ENCODE peak calls at places on chromosomes 2 and 18, in four cellular contexts. B is tibial artery, X is Peyer's patch, W is colonic mucosa. C is an unnamed sample.
A peak's percentile ranks its signal among the peaks of the same experiment; 100 is the strongest.

GRCh38 chr2:158518083-158518482 is 61.3 kb downstream of the PKP4 start:
- DNase-seq in W (no peak), X (no peak), B (no peak), C (peak; percentile 62)

GRCh38 chr2:168635065-168635577 is 167.3 kb upstream of the NOSTRIN start:
- DNase-seq in B (peak; percentile 66), X (peak; percentile 64), W (peak; percentile 64), C (peak; percentile 55)

GRCh38 chr2:215332876-215333600 is 21.2 kb downstream of the ATIC start:
- DNase-seq in B (no peak), W (peak; percentile 64), X (peak; percentile 55), C (no peak)

GRCh38 chr2:127953128-127953718 is 67.5 kb upstream of the AMMECR1L start:
- DNase-seq in B (peak; percentile 54), X (peak; percentile 54), W (peak; percentile 39), C (no peak)

GRCh38 chr2:41853427-41854191 is 194.2 kb upstream of the PKDCC start:
- DNase-seq in X (peak; percentile 75), B (no peak), W (peak; percentile 69), C (peak; percentile 82)

GRCh38 chr18:27062802-27063201 is 122.3 kb downstream of the CHST9 start:
- DNase-seq in W (no peak), B (no peak), X (no peak), C (no peak)

GRCh38 chr2:195202163-195202845 is 454.7 kb upstream of the SLC39A10 start:
- DNase-seq in W (no peak), X (no peak), B (no peak), C (no peak)

GRCh38 chr2:207504513-207505171 is 25.1 kb upstream of the CREB1 start:
- DNase-seq in W (no peak), B (no peak), X (no peak), C (peak; percentile 75)

GRCh38 chr2:161418715-161419337 is 2.7 kb downstream of the TBR1 start:
- DNase-seq in W (peak; percentile 29), X (peak; percentile 51), B (no peak), C (no peak)

GRCh38 chr2:28855193-28855592 is 14.9 kb downstream of the TRMT61B start:
- DNase-seq in X (no peak), B (no peak), W (no peak), C (no peak)

GRCh38 chr2:193695367-193695766 is 1500.6 kb upstream of the TMEFF2 start:
- DNase-seq in B (no peak), X (no peak), W (no peak), C (peak; percentile 60)

GRCh38 chr18:22691988-22692710 is 241.0 kb upstream of the RBBP8 start:
- DNase-seq in B (no peak), W (no peak), X (no peak), C (peak; percentile 6)

GRCh38 chr2:207162319-207162718 is 3.4 kb downstream of the KLF7 start:
- DNase-seq in W (no peak), B (no peak), X (no peak), C (no peak)

GRCh38 chr2:31037058-31037457 is 101.2 kb downstream of the GALNT14 start:
- DNase-seq in W (no peak), B (no peak), X (no peak), C (no peak)

GRCh38 chr2:118761791-118762190 is 85.7 kb downstream of the EN1 start:
- DNase-seq in X (no peak), B (no peak), W (no peak), C (no peak)

GRCh38 chr2:241851325-241852115 is 7.2 kb downstream of the PDCD1 start:
- DNase-seq in X (peak; percentile 39), B (no peak), W (no peak), C (no peak)

GRCh38 chr2:39642054-39642742 is 23.5 kb upstream of the TMEM178A start:
- DNase-seq in X (no peak), W (no peak), B (no peak), C (peak; percentile 30)

GRCh38 chr2:95306306-95306895 is 9.3 kb downstream of the KCNIP3 start:
- DNase-seq in W (no peak), X (no peak), B (no peak), C (no peak)

GRCh38 chr2:36780231-36780808 is 83.8 kb downstream of the VIT start:
- DNase-seq in X (no peak), W (no peak), B (no peak), C (peak; percentile 72)

GRCh38 chr18:57687970-57688369 is 66.3 kb upstream of the NARS1 start:
- DNase-seq in B (no peak), W (no peak), X (no peak), C (no peak)
- H3K27ac ChIP-seq in B (no peak overlapping the region), W (no peak overlapping the region), X (no peak overlapping the region), C (no peak overlapping the region)

GRCh38 chr2:203238329-203238710 is 498 bp upstream of the CYP20A1 start:
- DNase-seq in B (no peak), W (no peak), X (no peak), C (no peak)

GRCh38 chr2:203242518-203242917 is 3.7 kb downstream of the CYP20A1 start:
- DNase-seq in W (no peak), B (no peak), X (no peak), C (no peak)

GRCh38 chr2:203237501-203238238 is 1.1 kb upstream of the CYP20A1 start:
- DNase-seq in B (no peak), W (no peak), X (no peak), C (peak; percentile 10)

GRCh38 chr2:203238711-203239526 is at the start of gene CYP20A1:
- DNase-seq in X (peak; percentile 98), B (peak; percentile 96), W (peak; percentile 97), C (peak; percentile 97)

DNA sequence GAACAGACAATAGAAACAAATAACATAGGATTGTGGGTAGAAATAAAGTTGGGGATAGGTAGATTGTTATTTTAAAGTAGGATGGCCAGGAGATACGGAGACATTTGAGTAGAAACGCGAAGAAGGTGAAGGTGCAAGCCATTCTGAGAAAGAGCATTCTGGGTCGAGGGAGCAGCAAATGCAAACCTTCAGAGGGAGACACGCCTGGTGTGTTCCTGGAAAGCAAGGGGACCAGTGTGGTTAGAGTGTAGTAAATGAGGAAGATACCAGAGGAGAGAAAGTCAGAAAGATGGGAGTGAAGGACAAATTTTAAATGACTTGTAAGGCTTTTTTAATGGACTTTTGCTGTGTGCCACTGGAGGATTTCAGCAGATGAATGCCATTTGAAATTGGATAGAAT is 1.7 kb downstream of the CYP20A1 start:
- DNase-seq in W (no peak), B (no peak), X (no peak), C (no peak)
- H3K27ac ChIP-seq in W (no peak overlapping the region), B (no peak overlapping the region), X (no peak overlapping the region), C (no peak overlapping the region)

DNA sequence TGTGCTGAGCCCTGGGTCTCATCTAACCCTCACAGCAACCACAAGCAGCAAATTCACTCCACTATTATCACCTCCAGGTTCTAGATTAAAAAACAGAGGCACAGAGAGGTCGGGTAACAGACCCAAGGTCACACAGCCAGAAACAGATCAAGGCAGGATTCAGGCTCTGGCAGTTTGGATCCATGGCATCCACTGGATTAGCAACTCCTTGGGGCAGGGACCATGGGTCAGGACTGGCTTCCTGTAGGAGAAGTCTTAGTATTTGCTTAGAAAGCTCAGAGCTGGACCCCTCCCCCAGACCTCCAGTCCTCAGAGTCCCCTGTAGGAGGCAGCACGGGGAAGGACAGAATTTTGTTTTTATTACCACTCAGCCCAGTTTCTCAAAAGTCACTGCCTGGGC is 34.4 kb downstream of the ZFP36L2 start:
- DNase-seq in B (no peak), X (no peak), W (no peak), C (peak; percentile 24)
- H3K27ac ChIP-seq in B (no peak overlapping the region), X (no peak overlapping the region), W (peak overlapping the region; percentile 88), C (no peak overlapping the region)

DNA sequence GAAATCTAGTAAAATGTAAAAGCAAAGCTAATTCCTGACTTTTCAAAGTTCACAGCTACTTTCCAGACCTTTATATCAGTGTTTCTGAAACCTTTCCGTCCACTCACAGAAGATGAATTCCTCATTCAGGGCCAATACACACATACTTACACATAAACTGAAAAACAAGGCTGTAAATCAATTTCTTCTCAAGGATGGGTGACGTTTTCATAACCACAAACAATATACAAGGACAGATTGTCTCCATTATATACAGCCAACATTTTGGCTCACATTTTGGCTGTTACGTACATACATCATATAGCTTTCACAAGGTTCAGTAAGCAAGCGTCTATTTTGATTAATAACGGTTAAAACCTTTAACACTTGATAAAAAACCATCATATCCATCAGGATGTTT is 1.4 kb downstream of the RPRD1A start:
- DNase-seq in X (no peak), W (no peak), B (no peak), C (no peak)
- H3K27ac ChIP-seq in X (no peak overlapping the region), W (no peak overlapping the region), B (no peak overlapping the region), C (peak overlapping the region; percentile 88)

GRCh38 chr2:205762883-205763282 is 80.6 kb downstream of the NRP2 start:
- DNase-seq in W (no peak), B (no peak), X (no peak), C (no peak)
- H3K27ac ChIP-seq in W (no peak overlapping the region), B (no peak overlapping the region), X (no peak overlapping the region), C (no peak overlapping the region)

GRCh38 chr18:70329076-70329475 is 40.2 kb downstream of the SOCS6 start:
- DNase-seq in X (no peak), B (no peak), W (no peak), C (no peak)
- H3K27ac ChIP-seq in X (no peak overlapping the region), B (peak overlapping the region; percentile 43), W (no peak overlapping the region), C (no peak overlapping the region)

GRCh38 chr18:9925369-9925768 is 11.6 kb downstream of the VAPA start:
- DNase-seq in X (no peak), B (no peak), W (no peak), C (no peak)

GRCh38 chr18:9922592-9923308 is 8.9 kb downstream of the VAPA start:
- DNase-seq in X (no peak), B (no peak), W (no peak), C (no peak)

GRCh38 chr18:9926223-9926894 is 12.5 kb downstream of the VAPA start:
- DNase-seq in B (no peak), W (no peak), X (no peak), C (no peak)

GRCh38 chr18:9925795-9926194 is 12.0 kb downstream of the VAPA start:
- DNase-seq in B (no peak), X (no peak), W (no peak), C (no peak)

GRCh38 chr18:9924371-9924943 is 10.6 kb downstream of the VAPA start:
- DNase-seq in W (no peak), X (no peak), B (no peak), C (no peak)
- H3K27ac ChIP-seq in W (no peak overlapping the region), X (no peak overlapping the region), B (peak overlapping the region; percentile 64), C (no peak overlapping the region)

DNA sequence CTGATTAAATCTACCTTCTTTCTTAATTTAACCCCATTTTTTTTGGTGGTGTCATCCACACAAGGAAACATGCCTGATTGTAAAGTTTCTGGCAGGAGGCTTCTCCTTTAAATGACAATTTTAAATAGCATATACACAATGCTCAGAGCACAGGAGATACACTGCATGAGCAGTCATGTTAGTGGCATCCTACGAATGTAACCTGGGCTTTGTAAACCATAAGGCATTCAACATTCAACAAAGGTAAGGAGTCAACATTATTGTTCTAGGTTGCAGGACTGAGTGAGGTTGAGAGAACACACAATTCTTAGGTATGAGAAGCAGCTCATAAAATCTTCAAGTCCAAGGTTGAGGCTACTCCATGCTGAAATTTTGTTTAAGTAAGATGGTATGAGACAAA is 266.6 kb upstream of the SIX2 start:
- DNase-seq in X (no peak), B (no peak), W (no peak), C (no peak)
- H3K27ac ChIP-seq in X (no peak overlapping the region), B (no peak overlapping the region), W (no peak overlapping the region), C (no peak overlapping the region)

DNA sequence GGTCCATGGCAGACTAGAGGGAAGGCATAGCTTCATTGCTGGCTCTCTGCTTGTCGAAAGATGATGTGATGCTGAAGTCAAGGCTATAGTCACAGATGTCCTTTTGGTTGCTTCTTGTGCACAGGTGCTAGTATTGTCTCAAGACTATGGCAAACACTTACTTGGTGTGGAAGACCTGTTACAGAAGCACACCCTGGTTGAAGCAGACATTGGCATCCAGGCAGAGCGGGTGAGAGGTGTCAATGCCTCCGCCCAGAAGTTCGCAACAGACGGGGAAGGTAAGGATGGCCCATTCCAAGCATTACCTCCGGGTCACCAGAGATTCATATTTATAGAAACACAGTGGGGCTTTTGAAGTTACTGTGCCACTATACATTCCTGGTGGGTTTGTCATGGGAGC is 95.5 kb upstream of the EML6 start:
- DNase-seq in B (no peak), X (no peak), W (no peak), C (no peak)
- H3K27ac ChIP-seq in B (no peak overlapping the region), X (no peak overlapping the region), W (no peak overlapping the region), C (no peak overlapping the region)

C was measured in A673.